ENCODE peak calls at places on chromosomes 2 and 18, in nine cellular contexts. G is kidney epithelial cell, P is fibroblast of lung, D is SK-N-SH, Y is right atrium auricular region, H is mammary epithelial cell, A is body of pancreas, R is esophagus squamous epithelium, Q is thoracic aorta. F is an unnamed sample. For H3K27me3, the result is how much of the 10 kb centered on the place peaks cover.

GRCh38 chr2:26883971-26884370 is 36.0 kb downstream of the DPYSL5 start:
- DNase-seq in G (no peak), P (no peak), D (no peak), Y (peak), H (no peak), A (no peak), R (no peak), Q (no peak), F (no peak)

GRCh38 chr2:98511981-98512380 is 67.3 kb downstream of the INPP4A start:
- DNase-seq in G (no peak), P (no peak), D (no peak), Y (no peak), H (no peak), A (no peak), R (no peak), Q (no peak), F (no peak)

GRCh38 chr2:200136655-200137054 is 169.8 kb upstream of the SPATS2L start:
- DNase-seq in G (no peak), P (no peak), D (no peak), Y (no peak), H (no peak), A (no peak), R (no peak), Q (no peak), F (no peak)

GRCh38 chr18:38481576-38481975 is 916.0 kb upstream of the CELF4 start:
- DNase-seq in G (no peak), P (no peak), D (no peak), Y (no peak), H (no peak), A (no peak), R (no peak), Q (no peak), F (no peak)

GRCh38 chr2:124092685-124093084 is 67.6 kb downstream of the CNTNAP5 start:
- DNase-seq in G (no peak), P (no peak), D (no peak), Y (no peak), H (no peak), A (no peak), R (no peak), Q (no peak), F (no peak)

GRCh38 chr18:62061812-62062211 is 125.0 kb downstream of the PIGN start:
- DNase-seq in G (no peak), P (no peak), D (no peak), Y (no peak), H (no peak), A (no peak), R (no peak), Q (no peak), F (no peak)

GRCh38 chr2:173187911-173188788 is 112.5 kb downstream of the MAP3K20 start:
- DNase-seq in G (no peak), P (peak), D (no peak), Y (no peak), H (peak), A (no peak), R (no peak), Q (no peak), F (no peak)

GRCh38 chr18:58254873-58255511 is 211.0 kb downstream of the NEDD4L start:
- DNase-seq in G (peak), P (no peak), D (no peak), Y (peak), H (no peak), A (peak), R (no peak), Q (no peak), F (no peak)

GRCh38 chr2:27943138-27943537 is 52.6 kb downstream of the BABAM2 start:
- DNase-seq in G (no peak), P (no peak), D (no peak), Y (no peak), H (no peak), A (no peak), R (no peak), Q (no peak), F (no peak)

GRCh38 chr2:144379891-144380311 is 140.0 kb downstream of the ZEB2 start:
- DNase-seq in G (no peak), P (no peak), D (no peak), Y (no peak), H (no peak), A (no peak), R (no peak), Q (no peak), F (no peak)

GRCh38 chr2:199431748-199432213 is 26.0 kb downstream of the SATB2 start:
- DNase-seq in G (no peak), P (peak), D (no peak), Y (no peak), H (no peak), A (no peak), R (no peak), Q (no peak), F (no peak)

GRCh38 chr2:151189125-151189524 is 72.5 kb downstream of the RBM43 start:
- DNase-seq in G (no peak), P (no peak), D (no peak), Y (no peak), H (no peak), A (no peak), R (no peak), Q (no peak), F (no peak)

GRCh38 chr2:239109041-239109915 is 261.4 kb downstream of the TWIST2 start:
- DNase-seq in G (no peak), P (no peak), D (no peak), Y (no peak), H (peak), A (peak), R (no peak), Q (no peak), F (no peak)

GRCh38 chr2:172806426-172807008 is 70.9 kb downstream of the RAPGEF4 start:
- DNase-seq in G (no peak), P (peak), D (peak), Y (no peak), H (no peak), A (peak), R (no peak), Q (no peak), F (no peak)

GRCh38 chr2:128458438-128458837 is 139.8 kb upstream of the HS6ST1 start:
- DNase-seq in G (no peak), P (no peak), D (no peak), Y (no peak), H (no peak), A (no peak), R (no peak), Q (no peak), F (no peak)

GRCh38 chr2:46490521-46491141 is 11.3 kb downstream of the TMEM247 start:
- DNase-seq in G (no peak), P (peak), D (no peak), Y (peak), H (no peak), A (peak), R (no peak), Q (no peak), F (no peak)

GRCh38 chr2:11656671-11657101 is 13.3 kb downstream of the NTSR2 start:
- DNase-seq in G (no peak), P (no peak), D (no peak), Y (no peak), H (no peak), A (no peak), R (no peak), Q (no peak), F (no peak)

GRCh38 chr2:239949079-239949478 is 76.1 kb downstream of the NDUFA10 start:
- DNase-seq in G (no peak), P (no peak), D (no peak), Y (no peak), H (no peak), A (no peak), R (no peak), Q (no peak), F (no peak)

GRCh38 chr2:75920721-75921551 is 210.2 kb upstream of the GCFC2 start:
- DNase-seq in G (no peak), P (no peak), D (no peak), Y (no peak), H (no peak), A (no peak), R (no peak), Q (no peak), F (no peak)

GRCh38 chr2:19667085-19667484 is 234.7 kb downstream of the TTC32 start:
- DNase-seq in G (no peak), P (peak), D (no peak), Y (no peak), H (peak), A (no peak), R (no peak), Q (no peak), F (no peak)

GRCh38 chr2:205053827-205054410 is 508.6 kb downstream of the PARD3B start:
- DNase-seq in G (no peak), P (peak), D (no peak), Y (no peak), H (no peak), A (no peak), R (no peak), Q (no peak), F (no peak)

DNA sequence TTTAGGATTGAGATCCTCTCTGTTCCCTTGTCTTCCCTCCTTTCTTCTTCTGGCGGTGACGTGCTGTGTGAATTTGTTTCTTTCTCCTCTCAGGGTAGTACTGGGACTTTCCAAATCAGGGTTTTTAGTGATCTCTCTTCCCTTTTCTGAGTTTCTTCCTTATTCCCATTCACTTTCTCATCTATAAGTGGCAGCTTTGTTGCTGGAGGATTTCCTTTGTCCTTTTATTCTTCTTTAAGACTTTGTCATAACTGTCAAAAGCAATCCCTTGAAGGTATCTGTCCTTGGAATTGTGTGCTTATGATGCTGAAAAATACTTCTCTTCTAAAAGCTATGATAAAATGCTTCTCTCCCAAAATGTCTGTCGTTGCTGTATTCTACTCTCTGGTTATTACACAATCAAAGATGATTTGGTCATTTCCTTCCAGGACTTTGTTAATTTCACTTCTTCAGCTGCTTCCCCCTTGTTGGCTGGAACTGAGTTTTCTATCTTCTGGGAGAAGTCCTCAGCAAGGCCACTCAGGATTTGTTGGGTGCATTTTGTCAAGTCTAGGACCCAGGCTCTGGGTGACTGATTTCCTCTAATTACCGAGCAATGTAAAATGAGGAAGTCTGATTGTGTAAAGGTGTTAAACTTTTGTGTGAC is 4.9 kb upstream of the IL1B start:
- DNase-seq in G (no peak), P (no peak), D (no peak), Y (no peak), H (no peak), A (no peak), R (no peak), Q (no peak), F (no peak)
- TF ChIP-seq CTCF in G (no peak), P (no peak), D (no peak), Y (no peak), H (no peak), A (no peak), R (no peak), Q (no peak), F (no peak)

DNA sequence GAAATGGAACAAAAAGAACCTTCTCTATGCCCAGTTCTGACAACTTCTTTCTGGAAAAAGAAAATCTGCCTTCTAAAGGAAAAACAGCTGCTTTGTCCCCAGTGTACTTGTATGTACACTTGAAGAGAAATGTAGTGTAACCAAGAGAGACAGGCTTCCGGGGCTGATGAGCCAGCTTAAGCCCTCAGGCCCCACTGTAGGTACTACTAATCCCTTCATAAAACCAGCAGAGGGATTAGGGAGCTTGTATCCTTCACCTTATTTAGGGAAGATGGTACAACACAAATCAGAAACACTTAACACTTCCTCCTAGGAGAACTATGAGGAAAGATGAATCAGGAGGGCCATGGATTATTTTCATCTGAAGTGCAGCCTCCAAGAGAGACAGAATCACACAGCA is 18.8 kb upstream of the SUCLG1 start:
- DNase-seq in G (no peak), P (no peak), D (no peak), Y (no peak), H (no peak), A (no peak), R (no peak), Q (no peak), F (no peak)
- H3K27me3 ChIP-seq in G (under half), P (under half), D (under half), Y (under half), H (under half), A (under half), R (under half), Q (under half), F (under half)

DNA sequence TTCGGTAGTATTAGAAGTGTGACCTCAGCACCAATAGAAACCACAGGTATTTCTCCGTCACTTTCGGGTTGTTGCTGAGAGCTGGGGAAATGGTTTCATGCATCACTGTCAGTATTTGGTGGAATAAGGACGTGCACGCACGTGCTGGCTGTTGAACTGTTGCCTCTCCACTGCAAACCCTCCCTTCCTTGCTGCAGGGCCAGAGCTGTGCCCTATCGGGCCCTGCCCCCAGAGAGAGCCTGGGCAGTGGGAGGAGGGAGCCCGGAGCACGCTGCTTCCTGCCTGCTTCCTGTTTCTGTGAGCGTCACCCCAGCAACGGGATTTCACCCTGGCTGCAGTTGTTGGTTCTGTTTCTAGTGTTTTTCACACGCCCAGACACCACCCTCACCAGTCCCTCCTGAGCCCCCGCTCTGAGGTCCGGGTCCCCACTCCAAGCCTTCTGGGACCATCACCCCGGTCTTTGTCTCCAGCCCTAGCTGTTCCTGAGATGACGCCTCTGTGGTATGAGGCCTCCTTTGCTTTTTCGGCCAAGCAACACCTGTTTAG is 47.4 kb downstream of the LRRFIP1 start:
- DNase-seq in G (peak), P (peak), D (peak), Y (peak), H (peak), A (peak), R (peak), Q (peak), F (peak)
- H3K4me3 ChIP-seq in G (peak), P (no peak), D (no peak), Y (peak), H (peak), A (no peak), R (peak), Q (peak), F (no peak)

GRCh38 chr2:16508061-16508851 is 157.4 kb downstream of the CYRIA start:
- DNase-seq in G (no peak), P (peak), D (peak), Y (no peak), H (peak), A (peak), R (no peak), Q (no peak), F (no peak)
- TF ChIP-seq CTCF in G (peak), P (peak), D (peak), Y (peak), H (peak), A (peak), R (peak), Q (peak), F (no peak)

GRCh38 chr2:176636376-176636775 is 367.1 kb downstream of the MTX2 start:
- DNase-seq in G (no peak), P (no peak), D (peak), Y (no peak), H (no peak), A (no peak), R (no peak), Q (no peak), F (no peak)
- H3K27me3 ChIP-seq in G (under half), P (under half), D (under half), Y (under half), H (under half), A (under half), R (under half), Q (under half), F (under half)

GRCh38 chr2:118854507-118855300 is 7.3 kb upstream of the EN1 start:
- DNase-seq in G (no peak), P (no peak), D (peak), Y (no peak), H (no peak), A (no peak), R (no peak), Q (no peak), F (no peak)

GRCh38 chr2:118853647-118854367 is 6.4 kb upstream of the EN1 start:
- DNase-seq in G (no peak), P (no peak), D (peak), Y (no peak), H (no peak), A (no peak), R (no peak), Q (no peak), F (no peak)

GRCh38 chr2:118856978-118857676 is 9.7 kb upstream of the EN1 start:
- DNase-seq in G (no peak), P (no peak), D (peak), Y (no peak), H (no peak), A (no peak), R (no peak), Q (no peak), F (no peak)

GRCh38 chr2:118856330-118856977 is 9.0 kb upstream of the EN1 start:
- DNase-seq in G (no peak), P (no peak), D (peak), Y (no peak), H (no peak), A (no peak), R (no peak), Q (no peak), F (no peak)

GRCh38 chr2:118855451-118856279 is 8.2 kb upstream of the EN1 start:
- DNase-seq in G (peak), P (peak), D (peak), Y (peak), H (peak), A (peak), R (peak), Q (peak), F (no peak)
- H3K4me3 ChIP-seq in G (no peak), P (peak), D (peak), Y (peak), H (no peak), A (no peak), R (peak), Q (peak), F (peak)

DNA sequence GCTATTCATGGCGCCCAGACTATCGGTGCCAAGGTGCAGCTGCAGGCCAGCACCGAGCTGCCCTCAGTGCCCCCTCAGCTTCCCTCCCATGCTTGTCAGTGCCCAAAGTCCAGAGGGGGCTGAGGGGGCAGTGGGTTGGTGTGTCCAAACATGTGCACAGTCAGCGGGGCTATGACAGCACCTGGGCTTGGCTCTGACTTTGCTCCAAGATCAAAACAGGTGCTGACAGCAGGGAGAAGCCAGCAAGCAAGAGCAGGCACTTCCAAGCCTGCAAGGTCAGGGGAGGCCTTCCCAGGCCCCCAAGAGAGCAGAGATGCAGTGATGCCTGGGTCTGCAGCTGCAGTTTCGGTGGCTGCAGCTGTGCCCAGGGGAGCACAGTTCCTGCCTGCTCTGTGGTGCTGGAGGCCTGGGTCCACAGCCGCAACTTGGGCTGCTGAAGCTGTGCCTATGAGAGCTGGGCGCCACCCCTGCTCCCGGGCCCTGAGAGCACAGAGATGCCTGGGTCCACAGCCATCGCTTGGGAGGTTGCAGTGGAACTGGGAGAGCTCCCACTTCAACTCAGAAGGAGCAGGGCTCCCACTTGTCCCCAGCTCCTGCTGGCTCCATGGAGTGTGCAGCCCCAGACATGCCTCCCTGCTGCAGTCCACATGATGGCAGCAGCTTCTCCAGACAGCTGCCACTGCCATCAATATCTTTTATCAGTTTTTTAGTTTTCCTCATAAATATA is 775.3 kb upstream of the POU3F3 start:
- DNase-seq in G (no peak), P (no peak), D (no peak), Y (no peak), H (no peak), A (no peak), R (no peak), Q (no peak), F (no peak)
- TF ChIP-seq CTCF in G (no peak), P (no peak), D (no peak), Y (no peak), H (no peak), A (no peak), R (no peak), Q (no peak), F (no peak)

DNA sequence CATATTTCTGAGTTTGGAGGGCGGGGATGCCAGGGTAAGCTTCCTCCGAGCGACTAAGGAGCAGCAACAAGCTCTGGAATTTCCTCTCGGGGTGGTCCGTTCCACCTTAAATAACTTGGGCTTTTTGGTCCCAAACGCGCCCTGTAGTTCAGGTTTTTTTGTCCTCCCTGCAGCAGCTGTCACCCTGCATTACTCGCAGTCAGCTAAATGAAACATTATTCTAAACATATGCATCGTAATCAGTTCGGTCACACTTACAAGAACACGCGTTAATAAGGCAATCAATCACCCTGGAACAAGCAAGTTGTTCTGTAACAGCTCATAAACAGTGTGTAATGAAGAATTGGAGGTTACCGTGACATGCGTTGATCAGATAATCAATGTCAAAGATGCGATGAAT is 8.3 kb downstream of the EVX2 start:
- DNase-seq in G (no peak), P (no peak), D (no peak), Y (no peak), H (no peak), A (no peak), R (no peak), Q (no peak), F (no peak)
- H3K27me3 ChIP-seq in G (half or more), P (half or more), D (under half), Y (half or more), H (half or more), A (half or more), R (under half), Q (half or more), F (under half)

F was measured in BJ.